ENCODE peak calls at places on chromosomes 5 and 9, in nine cellular contexts. U is fibroblast of lung, W is SJSA1, M is adrenal gland, Y is IMR-90, I is neural progenitor cell, L is psoas muscle, J is lung, Z is aorta. B is an unnamed sample.

GRCh38 chr5:88389248-88390006 is 120.8 kb upstream of the TMEM161B start:
- DNase-seq in Z (no peak), J (no peak), W (no peak), Y (no peak), U (no peak), M (no peak), I (no peak), L (no peak), B (no peak)

GRCh38 chr9:130288926-130289705 is 23.6 kb downstream of the HMCN2 start:
- DNase-seq in M (no peak), U (no peak), Z (no peak), W (no peak), L (no peak), Y (no peak), I (no peak), J (no peak), B (no peak)

GRCh38 chr9:138045541-138046490 is 168.2 kb downstream of the CACNA1B start:
- DNase-seq in W (no peak), Y (no peak), L (peak; percentile 33), M (peak; percentile 61), Z (no peak), J (no peak), U (no peak), I (no peak), B (peak; percentile 15)

GRCh38 chr9:115992834-115993233 is 160.8 kb upstream of the PAPPA start:
- DNase-seq in W (no peak), Z (no peak), U (peak; percentile 53), L (no peak), I (no peak), M (no peak), J (no peak), Y (peak; percentile 82), B (no peak)

GRCh38 chr5:34842554-34842953 is 3.6 kb downstream of the TTC23L start:
- DNase-seq in I (no peak), W (no peak), U (no peak), Z (no peak), L (no peak), Y (no peak), M (no peak), J (no peak), B (no peak)

GRCh38 chr9:38437193-38437823 is 13.1 kb upstream of the IGFBPL1 start:
- DNase-seq in J (no peak), Z (no peak), M (no peak), I (no peak), L (no peak), W (peak; percentile 41), Y (peak; percentile 55), U (no peak), B (peak; percentile 36)

GRCh38 chr5:75395277-75395676 is 58.3 kb downstream of the HMGCR start:
- DNase-seq in Z (no peak), W (no peak), L (no peak), Y (no peak), I (no peak), M (no peak), U (no peak), J (no peak), B (no peak)

GRCh38 chr5:77175235-77175634 is 35.2 kb upstream of the PDE8B start:
- DNase-seq in M (no peak), U (no peak), W (no peak), Y (no peak), L (no peak), J (no peak), Z (no peak), I (no peak), B (no peak)

GRCh38 chr9:80649001-80649420 is 1040.3 kb downstream of the TLE1 start:
- DNase-seq in M (peak; percentile 54), W (peak; percentile 50), L (peak; percentile 32), Y (peak; percentile 91), J (no peak), Z (peak; percentile 62), U (peak; percentile 90), I (no peak), B (peak; percentile 23)
- H3K27ac ChIP-seq in M (no peak overlapping the region), W (peak overlapping the region; percentile 75), L (no peak overlapping the region), Y (no peak overlapping the region), J (no peak overlapping the region), Z (no peak overlapping the region), U (no peak overlapping the region), I (no peak overlapping the region), B (no peak overlapping the region)

DNA sequence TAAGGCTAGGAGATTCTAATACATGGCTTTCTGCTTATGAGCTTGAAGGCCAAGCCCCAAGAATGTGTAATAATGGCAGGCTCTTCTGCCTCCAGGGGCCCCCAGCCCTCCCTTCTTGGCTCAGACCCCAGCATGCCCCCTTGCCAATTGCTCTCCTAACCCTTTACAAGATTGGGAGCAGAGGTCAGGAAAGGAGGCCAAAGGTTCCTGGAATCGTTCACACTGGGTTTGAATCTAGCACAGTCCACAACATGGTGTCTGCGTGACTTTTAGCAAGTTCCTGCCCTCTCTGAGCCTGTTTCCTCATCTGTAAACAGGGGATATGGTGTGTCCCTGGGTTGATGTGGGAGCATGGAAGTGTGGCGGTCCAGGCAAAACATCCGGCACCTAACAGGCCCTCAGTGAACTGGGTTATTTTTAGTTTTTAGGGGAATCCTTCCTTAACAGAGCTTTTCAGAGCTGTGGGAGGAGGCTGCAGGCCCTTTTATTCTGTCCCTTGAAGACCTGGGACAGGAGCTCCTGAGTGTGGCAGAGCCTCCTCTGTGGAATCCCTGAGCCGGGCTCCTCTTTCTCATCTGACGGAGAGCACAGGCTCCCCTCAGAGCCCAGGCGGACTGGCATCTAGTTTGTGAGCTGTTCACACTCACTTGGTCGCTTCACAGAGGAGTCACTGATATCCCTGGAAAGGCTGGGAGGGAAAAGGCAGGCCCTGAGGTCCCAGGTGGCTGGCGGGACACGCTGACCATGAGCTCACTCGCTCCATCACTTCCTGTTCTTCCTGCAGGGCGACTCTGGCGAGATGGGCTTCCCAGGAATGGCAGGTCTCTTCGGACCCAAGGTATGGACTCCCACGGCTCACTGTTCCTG is 23.4 kb upstream of the ORM1 start:
- DNase-seq in J (no peak), U (no peak), Z (no peak), Y (no peak), M (peak; percentile 41), W (no peak), L (no peak), I (no peak), B (no peak)
- H3K36me3 ChIP-seq in J (peaks cover 4% of the 10 kb centered on the region), U (no peaks in the 10 kb centered on the region), Z (no peaks in the 10 kb centered on the region), Y (peaks cover 20% of the 10 kb centered on the region), M (no peaks in the 10 kb centered on the region), W (peaks cover 38% of the 10 kb centered on the region), L (no peaks in the 10 kb centered on the region), I (peaks cover 18% of the 10 kb centered on the region), B (no peaks in the 10 kb centered on the region)

DNA sequence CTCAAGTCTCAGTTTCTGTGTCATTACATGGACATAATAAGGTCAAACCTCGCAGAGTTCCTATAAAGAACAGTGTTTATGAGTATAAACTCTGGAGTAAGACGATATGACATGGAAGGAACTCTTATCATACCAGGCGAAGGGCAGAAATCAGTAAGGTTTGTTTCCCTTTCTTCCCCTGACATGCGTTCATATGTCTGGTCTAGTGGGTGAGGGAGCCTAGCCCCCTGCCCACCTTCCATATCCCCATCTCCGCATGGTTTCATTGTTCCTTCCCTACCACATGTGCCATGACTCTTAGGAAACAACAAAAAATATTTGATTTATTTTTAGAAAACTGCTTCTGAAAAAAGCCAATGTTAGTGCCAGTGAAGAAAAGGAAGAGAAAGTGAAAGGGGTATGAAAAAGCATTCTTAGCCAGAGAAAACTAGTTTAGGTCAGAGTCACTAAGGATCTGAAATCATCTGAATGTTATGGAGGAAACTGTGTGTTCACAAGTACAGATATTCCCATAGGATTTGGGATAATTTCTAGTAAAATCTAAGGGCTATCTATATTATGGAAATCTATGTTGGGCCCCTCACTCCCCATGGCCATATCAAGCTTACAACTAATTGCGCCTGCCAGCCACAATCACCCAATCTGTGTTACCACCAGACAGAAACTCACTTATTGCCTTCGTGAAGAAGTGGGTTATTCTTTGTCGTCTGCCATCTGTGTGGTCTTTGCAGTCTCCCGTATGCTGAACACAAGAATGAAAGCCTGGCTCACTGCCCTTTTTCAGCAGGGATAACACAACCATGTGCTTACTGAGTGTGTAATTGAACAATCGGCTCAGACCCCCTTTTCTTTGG is 19.9 kb upstream of the HMHB1 start:
- DNase-seq in L (no peak), U (no peak), J (no peak), Z (no peak), Y (no peak), I (peak; percentile 67), M (no peak), W (peak; percentile 75), B (no peak)
- H3K4me3 ChIP-seq in L (no peak overlapping the region), U (no peak overlapping the region), J (no peak overlapping the region), Z (peak overlapping the region; percentile 4), Y (no peak overlapping the region), I (no peak overlapping the region), M (peak overlapping the region; percentile 42), W (no peak overlapping the region), B (no peak overlapping the region)

GRCh38 chr9:134056483-134057310 is 11.1 kb downstream of the BRD3 start:
- DNase-seq in J (no peak), U (no peak), Y (no peak), M (no peak), W (no peak), I (peak; percentile 1), L (peak; percentile 62), Z (no peak), B (no peak)

GRCh38 chr9:134053941-134054761 is 13.7 kb downstream of the BRD3 start:
- DNase-seq in J (no peak), Z (peak; percentile 34), Y (no peak), M (no peak), I (no peak), U (no peak), W (no peak), L (peak; percentile 47), B (no peak)

GRCh38 chr9:134053401-134053871 is 14.4 kb downstream of the BRD3 start:
- DNase-seq in Z (peak; percentile 36), U (no peak), Y (no peak), I (no peak), W (no peak), J (no peak), L (peak; percentile 56), M (no peak), B (no peak)

GRCh38 chr9:134055981-134056461 is 11.8 kb downstream of the BRD3 start:
- DNase-seq in Z (peak; percentile 83), L (peak; percentile 96), Y (peak; percentile 62), M (peak; percentile 95), J (peak; percentile 83), W (no peak), I (no peak), U (peak; percentile 75), B (peak; percentile 65)

DNA sequence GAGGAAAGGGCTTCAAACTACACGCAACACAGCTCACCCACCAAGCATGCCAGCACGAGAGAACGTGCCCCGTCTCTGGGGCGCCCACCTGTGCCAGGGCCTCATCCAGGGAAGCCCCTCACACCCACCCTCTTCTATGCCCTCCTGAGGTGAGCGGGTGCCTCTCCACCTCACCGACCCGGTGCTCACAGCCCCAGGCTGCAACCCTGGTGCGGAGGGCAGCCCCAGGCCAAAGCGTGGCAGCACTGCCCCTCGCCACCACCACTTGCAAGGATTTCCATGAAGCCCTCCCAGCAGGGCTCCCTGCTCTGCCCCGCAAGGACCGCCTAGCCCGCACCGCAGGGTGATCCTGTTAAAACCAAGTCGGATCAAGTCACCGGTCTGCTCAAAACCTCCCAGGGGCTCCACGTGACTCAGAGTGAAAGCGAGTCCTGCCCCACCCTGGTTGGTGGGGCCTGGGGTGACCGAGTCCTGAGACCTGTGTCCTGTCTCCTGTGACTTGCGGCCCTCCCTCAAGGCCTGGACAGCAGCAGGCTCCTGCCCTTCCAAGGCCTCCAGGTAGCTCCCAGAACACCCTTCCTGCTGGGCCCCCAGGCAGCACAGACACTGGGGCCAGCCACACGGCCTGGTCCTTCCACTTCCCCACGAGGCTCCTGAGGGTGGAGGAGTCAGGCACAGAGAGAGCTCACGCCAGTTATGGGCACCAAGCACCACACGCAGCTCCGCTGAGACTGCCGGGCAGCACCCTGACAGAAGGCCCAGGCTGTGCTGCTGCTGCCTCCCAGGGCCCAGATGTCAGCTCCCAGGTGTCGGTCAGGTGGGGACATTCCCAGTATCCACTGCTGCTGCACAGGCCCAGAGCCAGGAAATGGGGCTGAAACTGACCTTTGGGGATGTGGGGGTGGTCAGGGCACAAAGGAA is 12.7 kb downstream of the BRD3 start:
- DNase-seq in M (peak; percentile 53), Y (no peak), L (peak; percentile 57), I (no peak), Z (peak; percentile 41), W (no peak), U (no peak), J (no peak), B (no peak)
- H3K27ac ChIP-seq in M (peak overlapping the region; percentile 80), Y (no peak overlapping the region), L (peak overlapping the region; percentile 72), I (no peak overlapping the region), Z (no peak overlapping the region), W (no peak overlapping the region), U (no peak overlapping the region), J (peak overlapping the region; percentile 43), B (no peak overlapping the region)

B was measured in colonic mucosa.